ENCODE peak calls at places on chromosomes 7 and 10, in nine cellular contexts. One of them, this sample, is unnamed.
A peak's percentile ranks its signal among the peaks of the same experiment; 100 is the strongest.

GRCh38 chr10:55631071-55631654 is 729.9 kb downstream of the ZWINT start:
- DNase-seq in neural progenitor cell: peak; percentile 93
- DNase-seq in left kidney: peak; percentile 95
- DNase-seq in H9: peak; percentile 91
- DNase-seq in activated CD8-positive, alpha-beta memory T cell treated with anti-CD3 and anti-CD28 coated beads for 24 hours: no peak
- DNase-seq in EL: no peak
- DNase-seq in kidney glomerular epithelial cell: peak; percentile 48
- DNase-seq in T-helper 2 cell: no peak
- DNase-seq in stomach: peak; percentile 73
- DNase-seq in this sample: no peak

GRCh38 chr7:70131807-70132565 is 533.7 kb downstream of the AUTS2 start:
- DNase-seq in neural progenitor cell: no peak
- DNase-seq in left kidney: peak; percentile 27
- DNase-seq in EL: no peak
- DNase-seq in stomach: no peak
- DNase-seq in kidney glomerular epithelial cell: no peak
- DNase-seq in H9: no peak
- DNase-seq in activated CD8-positive, alpha-beta memory T cell treated with anti-CD3 and anti-CD28 coated beads for 24 hours: no peak
- DNase-seq in T-helper 2 cell: no peak
- DNase-seq in this sample: no peak

GRCh38 chr10:110827410-110827809 is 44.3 kb upstream of the PDCD4 start:
- DNase-seq in H9: no peak
- DNase-seq in left kidney: no peak
- DNase-seq in activated CD8-positive, alpha-beta memory T cell treated with anti-CD3 and anti-CD28 coated beads for 24 hours: no peak
- DNase-seq in kidney glomerular epithelial cell: no peak
- DNase-seq in T-helper 2 cell: no peak
- DNase-seq in EL: no peak
- DNase-seq in stomach: no peak
- DNase-seq in neural progenitor cell: no peak
- DNase-seq in this sample: peak; percentile 82

GRCh38 chr7:153297141-153297540 is 537.6 kb downstream of the ACTR3B start:
- DNase-seq in left kidney: no peak
- DNase-seq in T-helper 2 cell: no peak
- DNase-seq in neural progenitor cell: no peak
- DNase-seq in kidney glomerular epithelial cell: no peak
- DNase-seq in EL: no peak
- DNase-seq in H9: no peak
- DNase-seq in activated CD8-positive, alpha-beta memory T cell treated with anti-CD3 and anti-CD28 coated beads for 24 hours: no peak
- DNase-seq in stomach: no peak
- DNase-seq in this sample: no peak

GRCh38 chr10:129741978-129742741 is 221.9 kb downstream of the EBF3 start:
- DNase-seq in kidney glomerular epithelial cell: no peak
- DNase-seq in activated CD8-positive, alpha-beta memory T cell treated with anti-CD3 and anti-CD28 coated beads for 24 hours: peak; percentile 24
- DNase-seq in neural progenitor cell: no peak
- DNase-seq in EL: no peak
- DNase-seq in left kidney: no peak
- DNase-seq in stomach: peak; percentile 18
- DNase-seq in H9: peak; percentile 12
- DNase-seq in T-helper 2 cell: no peak
- DNase-seq in this sample: no peak

GRCh38 chr7:155867734-155868400 is 55.6 kb upstream of the SHH start:
- DNase-seq in kidney glomerular epithelial cell: no peak
- DNase-seq in EL: no peak
- DNase-seq in left kidney: no peak
- DNase-seq in stomach: peak; percentile 31
- DNase-seq in H9: peak; percentile 6
- DNase-seq in neural progenitor cell: no peak
- DNase-seq in T-helper 2 cell: no peak
- DNase-seq in activated CD8-positive, alpha-beta memory T cell treated with anti-CD3 and anti-CD28 coated beads for 24 hours: no peak
- DNase-seq in this sample: no peak

GRCh38 chr7:3438352-3438751 is 137.3 kb downstream of the SDK1 start:
- DNase-seq in EL: no peak
- DNase-seq in stomach: no peak
- DNase-seq in H9: no peak
- DNase-seq in left kidney: no peak
- DNase-seq in neural progenitor cell: no peak
- DNase-seq in kidney glomerular epithelial cell: no peak
- DNase-seq in T-helper 2 cell: no peak
- DNase-seq in activated CD8-positive, alpha-beta memory T cell treated with anti-CD3 and anti-CD28 coated beads for 24 hours: no peak
- DNase-seq in this sample: no peak

GRCh38 chr10:5895804-5896203 is 5.8 kb downstream of the FBH1 start:
- DNase-seq in EL: no peak
- DNase-seq in T-helper 2 cell: no peak
- DNase-seq in activated CD8-positive, alpha-beta memory T cell treated with anti-CD3 and anti-CD28 coated beads for 24 hours: no peak
- DNase-seq in stomach: peak; percentile 10
- DNase-seq in kidney glomerular epithelial cell: no peak
- DNase-seq in H9: no peak
- DNase-seq in left kidney: no peak
- DNase-seq in neural progenitor cell: peak; percentile 21
- DNase-seq in this sample: no peak

GRCh38 chr7:129848436-129848835 is 104.3 kb downstream of the UBE2H start:
- DNase-seq in activated CD8-positive, alpha-beta memory T cell treated with anti-CD3 and anti-CD28 coated beads for 24 hours: no peak
- DNase-seq in EL: no peak
- DNase-seq in H9: no peak
- DNase-seq in kidney glomerular epithelial cell: no peak
- DNase-seq in T-helper 2 cell: no peak
- DNase-seq in neural progenitor cell: no peak
- DNase-seq in stomach: no peak
- DNase-seq in left kidney: no peak
- DNase-seq in this sample: no peak

GRCh38 chr7:129969881-129970446 is 17.2 kb upstream of the UBE2H start:
- DNase-seq in left kidney: peak; percentile 37
- DNase-seq in activated CD8-positive, alpha-beta memory T cell treated with anti-CD3 and anti-CD28 coated beads for 24 hours: no peak
- DNase-seq in T-helper 2 cell: no peak
- DNase-seq in neural progenitor cell: no peak
- DNase-seq in H9: no peak
- DNase-seq in EL: peak; percentile 88
- DNase-seq in kidney glomerular epithelial cell: peak; percentile 93
- DNase-seq in stomach: no peak
- DNase-seq in this sample: peak; percentile 84

This sample was measured in IMR-90.